ENCODE peak calls at places on chromosomes 4 and X, in six cellular contexts. H is neuronal stem cell, W is H9, I is IMR-90, O is mesenchymal stem cell, S is H1. V is an unnamed sample.

GRCh38 chr4:142383354-142383753 is 462.7 kb downstream of the INPP4B start:
- DNase-seq in H (no peak), W (no peak), I (no peak), O (no peak), S (no peak), V (no peak)

GRCh38 chr4:58543465-58543864 is 1433.3 kb upstream of the IGFBP7 start:
- DNase-seq in H (no peak), W (no peak), I (no peak), O (no peak), S (no peak), V (no peak)

GRCh38 chrX:31251336-31251735 is 179.5 kb upstream of the FTHL17 start:
- DNase-seq in H (no peak), W (no peak), I (peak), O (no peak), S (no peak), V (no peak)

GRCh38 chr4:53619431-53619830 is 28.1 kb upstream of the LNX1 start:
- DNase-seq in H (no peak), W (no peak), I (no peak), O (no peak), S (no peak), V (no peak)

GRCh38 chr4:27088491-27088890 is 227.8 kb downstream of the STIM2 start:
- DNase-seq in H (no peak), W (no peak), I (no peak), O (peak), S (no peak), V (no peak)

GRCh38 chrX:138519296-138519695 is 192.2 kb downstream of the FGF13 start:
- DNase-seq in H (peak), W (no peak), I (no peak), O (no peak), S (no peak), V (no peak)

GRCh38 chr4:123216946-123217345 is 179.6 kb upstream of the SPRY1 start:
- DNase-seq in H (no peak), W (no peak), I (no peak), O (no peak), S (no peak), V (no peak)

GRCh38 chrX:49237060-49237459 is 1.8 kb downstream of the CCDC22 start:
- DNase-seq in H (no peak), W (no peak), I (no peak), O (no peak), S (no peak), V (no peak)

GRCh38 chr4:48665555-48666186 is 114.4 kb downstream of the FRYL start:
- DNase-seq in H (no peak), W (no peak), I (peak), O (no peak), S (no peak), V (no peak)

DNA sequence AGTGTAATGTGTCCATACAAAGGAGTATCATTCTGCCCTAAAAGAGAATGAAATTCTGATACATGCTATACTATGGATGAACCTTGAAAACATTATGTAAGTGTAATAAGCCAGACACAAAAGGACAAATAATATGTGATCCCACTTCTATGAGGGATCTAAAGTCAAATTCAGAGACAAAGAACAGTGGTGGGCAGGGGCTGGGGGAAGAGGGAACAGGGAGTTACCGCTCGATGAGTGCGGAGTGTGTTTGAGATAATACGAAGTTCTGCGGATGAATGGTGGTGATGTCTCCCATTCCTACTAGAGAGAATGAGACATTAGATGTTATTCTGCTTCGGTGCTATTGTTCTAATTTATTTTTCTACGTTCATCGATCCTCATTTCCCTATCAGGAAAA is 46.1 kb upstream of the TLR2 start:
- DNase-seq in H (no peak), W (no peak), I (no peak), O (no peak), S (no peak), V (no peak)
- H3K14ac ChIP-seq in H (no peak), W (no peak), I (no peak), O (no peak), S (no peak), V (no peak)

GRCh38 chrX:789096-789495 is 158.5 kb downstream of the SHOX start:
- DNase-seq in H (no peak), W (no peak), I (no peak), O (no peak), S (no peak), V (no peak)
- H3K9ac ChIP-seq in H (no peak), W (no peak), I (no peak), O (no peak), S (no peak), V (no peak)

GRCh38 chr4:69078852-69079251 is 17.4 kb upstream of the UGT2B7 start:
- DNase-seq in H (no peak), W (peak), I (no peak), O (no peak), S (no peak), V (no peak)

GRCh38 chr4:69071286-69071685 is 25.0 kb upstream of the UGT2B7 start:
- DNase-seq in H (no peak), W (no peak), I (no peak), O (no peak), S (no peak), V (no peak)

GRCh38 chr4:69073375-69073774 is 22.9 kb upstream of the UGT2B7 start:
- DNase-seq in H (no peak), W (no peak), I (no peak), O (no peak), S (no peak), V (no peak)

GRCh38 chr4:69070590-69070989 is 25.7 kb upstream of the UGT2B7 start:
- DNase-seq in H (no peak), W (no peak), I (no peak), O (no peak), S (no peak), V (no peak)

DNA sequence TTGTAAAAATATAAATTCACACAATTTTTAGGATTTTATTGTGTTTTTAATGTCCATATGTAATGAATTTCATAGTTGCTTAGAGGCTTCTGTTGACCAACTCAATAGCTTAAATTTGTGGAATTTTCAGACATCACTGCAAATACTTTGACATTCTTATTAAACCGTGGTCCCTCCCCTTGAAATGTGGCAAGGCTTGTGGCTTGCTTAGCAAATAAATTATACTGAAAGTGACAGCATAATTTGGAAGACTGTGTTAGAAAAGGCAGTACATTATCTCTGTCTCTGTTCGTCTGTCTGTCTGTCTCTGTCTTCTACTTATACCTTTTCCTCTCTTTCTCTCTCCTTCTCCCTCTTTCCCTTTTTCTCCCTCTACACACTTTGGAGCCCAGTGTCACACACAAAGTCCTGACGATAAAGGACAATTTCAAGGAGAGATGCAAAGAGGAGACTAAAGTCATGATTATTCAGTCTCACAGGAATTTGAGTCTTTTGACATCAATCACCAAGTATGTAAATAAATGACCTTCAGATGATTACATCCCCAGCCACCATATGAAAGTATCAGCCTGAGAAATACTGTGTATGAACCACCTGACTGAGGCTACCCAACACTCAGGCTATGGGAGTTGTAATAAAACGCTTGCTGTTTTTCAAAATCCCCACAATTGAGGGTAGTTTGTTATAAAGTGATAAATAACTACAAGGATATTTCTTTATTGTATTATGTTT is 21.0 kb upstream of the UGT2B7 start:
- DNase-seq in H (no peak), W (no peak), I (peak), O (peak), S (no peak), V (no peak)
- H3K14ac ChIP-seq in H (no peak), W (no peak), I (peak), O (no peak), S (no peak), V (no peak)

DNA sequence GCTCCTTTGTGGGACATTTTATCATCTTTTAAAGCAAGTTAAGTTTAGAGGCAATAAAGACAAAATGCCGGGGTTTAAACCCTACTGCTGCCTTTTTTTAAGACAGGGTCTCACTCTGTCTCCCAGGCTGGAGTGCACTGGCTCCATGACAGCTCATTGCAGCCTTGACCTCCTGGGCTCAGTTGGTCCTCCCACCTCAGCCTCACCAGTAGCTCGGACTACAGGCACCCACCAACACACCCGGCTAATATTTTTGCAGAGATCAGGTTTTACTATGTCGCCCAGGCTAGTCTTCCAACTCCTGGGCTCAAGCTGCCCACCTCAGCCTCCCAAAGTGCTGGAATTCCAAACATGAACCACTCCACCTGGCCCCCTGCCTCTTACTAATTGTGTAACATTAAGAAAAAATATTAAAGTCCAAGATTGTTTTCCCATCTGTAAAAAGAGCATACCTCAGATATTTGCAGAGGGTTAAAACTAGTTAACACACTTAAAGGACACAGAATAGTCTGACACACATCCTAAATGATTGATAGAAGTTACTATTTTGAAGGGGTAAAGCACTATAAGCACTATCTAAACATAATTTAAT is 9.8 kb downstream of the HNRNPD start:
- DNase-seq in H (no peak), W (no peak), I (no peak), O (no peak), S (no peak), V (no peak)
- H3K9ac ChIP-seq in H (no peak), W (no peak), I (no peak), O (no peak), S (no peak), V (no peak)

GRCh38 chrX:112058255-112058654 is 24.3 kb downstream of the TRPC5 start:
- DNase-seq in H (no peak), W (no peak), I (peak), O (peak), S (no peak), V (peak)
- H3K14ac ChIP-seq in H (no peak), W (no peak), I (no peak), O (no peak), S (no peak), V (no peak)

GRCh38 chr4:176969011-176969410 is 176.3 kb upstream of the VEGFC start:
- DNase-seq in H (no peak), W (no peak), I (no peak), O (no peak), S (no peak), V (no peak)

GRCh38 chr4:176970853-176971252 is 178.1 kb upstream of the VEGFC start:
- DNase-seq in H (no peak), W (no peak), I (no peak), O (no peak), S (no peak), V (no peak)

GRCh38 chr4:176967586-176967985 is 174.9 kb upstream of the VEGFC start:
- DNase-seq in H (no peak), W (peak), I (no peak), O (no peak), S (no peak), V (no peak)

DNA sequence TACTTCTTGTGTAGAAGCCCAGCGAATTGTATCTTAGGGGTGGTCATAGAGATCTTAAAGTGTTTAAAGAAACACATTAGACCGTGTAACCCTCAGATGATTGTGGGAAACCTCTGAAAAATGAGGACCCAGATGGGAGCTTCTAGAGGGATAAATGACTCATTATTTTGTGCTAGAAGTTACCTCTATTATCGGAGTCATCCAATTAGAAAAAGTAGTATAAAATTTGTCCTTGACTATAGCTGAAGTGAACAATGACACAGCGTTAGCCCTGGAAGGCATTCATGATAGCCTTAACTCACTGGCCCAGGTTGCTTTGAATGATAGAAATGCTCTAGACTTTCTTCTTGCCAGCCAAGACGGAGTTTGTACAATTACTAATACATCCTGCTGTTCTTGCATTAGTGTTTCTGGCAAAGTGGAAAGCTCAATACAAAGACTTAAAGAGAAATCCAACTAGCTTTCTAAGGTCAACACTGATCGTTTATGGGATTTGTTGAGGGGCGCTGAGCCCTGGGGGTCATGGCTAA is 178.9 kb upstream of the VEGFC start:
- DNase-seq in H (no peak), W (no peak), I (no peak), O (no peak), S (no peak), V (no peak)
- H3K9ac ChIP-seq in H (no peak), W (no peak), I (no peak), O (no peak), S (no peak), V (no peak)

V was measured in trophoblast cell.